ENCODE peak calls at places on chromosomes 16 and 17, in six cellular contexts. V is stimulated activated CD8-positive, alpha-beta memory T cell treated with anti-CD3 and anti-CD28 coated beads, Interleukin-12 subunit alpha, Interleukin-12 subunit beta, amount 100 ng/mL, for 1 hour; J is IMR-90; L is WTC11; X is GM19239; E is heart left ventricle. S is an unnamed sample.

GRCh38 chr16:85570735-85571562 is 42.2 kb upstream of the GSE1 start:
- DNase-seq in L (no peak), V (no peak), J (no peak), X (peak), E (peak), S (no peak)

GRCh38 chr17:13359774-13360173 is 242.0 kb downstream of the HS3ST3A1 start:
- DNase-seq in J (no peak), X (no peak), E (no peak), V (no peak), L (no peak), S (no peak)

GRCh38 chr16:22843856-22844255 is 29.9 kb downstream of the HS3ST2 start:
- DNase-seq in X (no peak), V (no peak), L (no peak), E (no peak), J (no peak), S (no peak)

GRCh38 chr17:61862105-61862574 is 1.2 kb downstream of the BRIP1 start:
- DNase-seq in L (no peak), J (peak), X (no peak), V (no peak), E (no peak), S (no peak)

GRCh38 chr17:79131701-79132100 is 57.1 kb downstream of the ENGASE start:
- DNase-seq in V (no peak), X (no peak), J (no peak), E (no peak), L (no peak), S (no peak)

GRCh38 chr17:4960279-4960922 is 7.2 kb downstream of the SPAG7 start:
- DNase-seq in J (no peak), V (no peak), L (no peak), E (no peak), X (no peak), S (no peak)

GRCh38 chr17:4782652-4783051 is 3.5 kb downstream of the VMO1 start:
- DNase-seq in J (no peak), X (no peak), E (no peak), V (no peak), L (peak), S (no peak)

GRCh38 chr17:80621335-80622169 is 76.9 kb downstream of the RPTOR start:
- DNase-seq in L (no peak), X (no peak), E (no peak), V (no peak), J (no peak), S (no peak)

GRCh38 chr16:3266873-3267537 is 10.6 kb upstream of the MEFV start:
- DNase-seq in V (no peak), L (no peak), X (no peak), E (no peak), J (peak), S (no peak)

GRCh38 chr17:43021739-43022512 is at the start of gene VAT1:
- DNase-seq in J (peak), E (peak), X (peak), L (peak), V (peak), S (peak)

GRCh38 chr16:73546351-73546845 is 498.5 kb upstream of the ZFHX3 start:
- DNase-seq in X (no peak), E (no peak), L (no peak), J (no peak), V (no peak), S (no peak)

GRCh38 chr16:66188786-66189725 is 177.4 kb upstream of the CDH5 start:
- DNase-seq in X (no peak), J (peak), V (no peak), E (no peak), L (no peak), S (no peak)

GRCh38 chr17:4206945-4207344 is 56.8 kb downstream of the ANKFY1 start:
- DNase-seq in X (no peak), E (no peak), L (no peak), J (no peak), V (no peak), S (no peak)

GRCh38 chr17:28745052-28745776 is 1.4 kb downstream of the TRAF4 start:
- DNase-seq in V (no peak), J (peak), E (peak), X (no peak), L (peak), S (no peak)

GRCh38 chr17:62707425-62707739 is 79.9 kb downstream of the MRC2 start:
- DNase-seq in J (no peak), E (no peak), L (no peak), V (no peak), X (no peak), S (no peak)

GRCh38 chr17:72466199-72466598 is 345.4 kb downstream of the SOX9 start:
- DNase-seq in X (peak), E (no peak), L (no peak), V (no peak), J (peak), S (no peak)

GRCh38 chr16:48433849-48434530 is 48.8 kb upstream of the SIAH1 start:
- DNase-seq in X (no peak), L (no peak), V (no peak), J (no peak), E (no peak), S (no peak)

GRCh38 chr17:44941712-44942331 is 5.8 kb downstream of the KIF18B start:
- DNase-seq in V (no peak), L (no peak), J (no peak), E (no peak), X (no peak), S (no peak)

GRCh38 chr17:72474740-72475477 is 354.1 kb downstream of the SOX9 start:
- DNase-seq in J (no peak), V (no peak), L (no peak), E (no peak), X (no peak), S (no peak)

GRCh38 chr17:13640559-13640958 is 38.8 kb upstream of the HS3ST3A1 start:
- DNase-seq in L (no peak), E (no peak), X (no peak), V (no peak), J (peak), S (no peak)

GRCh38 chr17:31397256-31397939 is 5.9 kb downstream of the RAB11FIP4 start:
- DNase-seq in E (no peak), V (no peak), J (no peak), L (no peak), X (no peak), S (no peak)

GRCh38 chr16:68371706-68372380 is 61.0 kb downstream of the PRMT7 start:
- DNase-seq in L (no peak), J (no peak), V (no peak), X (no peak), E (no peak), S (no peak)

GRCh38 chr17:50677851-50678375 is 29.8 kb downstream of the ANKRD40 start:
- DNase-seq in L (no peak), V (no peak), J (no peak), E (no peak), X (no peak), S (no peak)

GRCh38 chr17:78779848-78780247 is 2.2 kb downstream of the CYTH1 start:
- DNase-seq in V (peak), X (no peak), L (no peak), J (no peak), E (no peak), S (peak)

GRCh38 chr16:69106491-69107291 is 1.2 kb downstream of the HAS3 start:
- DNase-seq in V (no peak), L (peak), J (no peak), E (no peak), X (peak), S (no peak)